ENCODE peak calls at places on chromosomes 4 and X, in five cellular contexts. P, S, Y, Z and I are unnamed samples. For H3K4me1, the result is how much of the 10 kb centered on the place peaks cover.

GRCh38 chr4:26058537-26058936 is 144.5 kb downstream of the SMIM20 start:
- DNase-seq in Y (no peak), P (no peak), Z (no peak), S (no peak), I (no peak)

GRCh38 chr4:3046623-3047022 is 27.7 kb downstream of the HTT-AS start:
- DNase-seq in Y (no peak), S (no peak), Z (no peak), P (no peak), I (no peak)

GRCh38 chr4:7752649-7753048 is 187.0 kb downstream of the AFAP1 start:
- DNase-seq in P (no peak), Y (peak), Z (peak), S (no peak), I (peak)

GRCh38 chrX:102604327-102604726 is 5.0 kb downstream of the ARMCX5 start:
- DNase-seq in Z (no peak), P (no peak), Y (no peak), S (no peak), I (no peak)

GRCh38 chr4:29047341-29048041 is 1672.7 kb upstream of the PCDH7 start:
- DNase-seq in Z (no peak), S (no peak), P (no peak), Y (no peak), I (no peak)

GRCh38 chr4:83780334-83780733 is 244.4 kb downstream of the GPAT3 start:
- DNase-seq in P (peak), S (no peak), Y (no peak), Z (no peak), I (no peak)

GRCh38 chr4:20839957-20840356 is 139.7 kb downstream of the PACRGL start:
- DNase-seq in Y (peak), S (no peak), P (peak), Z (no peak), I (peak)

GRCh38 chrX:22389544-22390243 is 117.0 kb downstream of the CBLL2 start:
- DNase-seq in Z (no peak), Y (peak), P (peak), S (no peak), I (peak)

GRCh38 chr4:53507671-53508286 is 83.5 kb downstream of the LNX1 start:
- DNase-seq in Y (peak), Z (peak), P (no peak), S (no peak), I (no peak)

GRCh38 chr4:129453524-129453923 is 357.6 kb downstream of the C4orf33 start:
- DNase-seq in Z (no peak), S (no peak), Y (no peak), P (no peak), I (no peak)

GRCh38 chr4:73731968-73732610 is 8.3 kb upstream of the CXCL8 start:
- DNase-seq in S (no peak), P (peak), Z (no peak), Y (no peak), I (no peak)

GRCh38 chrX:41441934-41442823 is 5.0 kb upstream of the NYX start:
- DNase-seq in Z (peak), S (peak), P (peak), Y (peak), I (peak)

GRCh38 chr4:73442275-73442674 is 6.3 kb downstream of the AFP start:
- DNase-seq in Z (no peak), S (no peak), P (peak), Y (no peak), I (no peak)

GRCh38 chr4:86032476-86033022 is 327.3 kb downstream of the MAPK10 start:
- DNase-seq in P (peak), S (no peak), Y (peak), Z (no peak), I (peak)

GRCh38 chr4:26330186-26330787 is 9.5 kb downstream of the RBPJ start:
- DNase-seq in Y (peak), S (peak), P (peak), Z (peak), I (no peak)

GRCh38 chr4:55216871-55217635 is 91.7 kb upstream of the KDR start:
- DNase-seq in P (peak), Y (no peak), Z (no peak), S (no peak), I (no peak)

GRCh38 chr4:40262861-40263260 is 66.0 kb downstream of the RHOH start:
- DNase-seq in S (no peak), Z (no peak), Y (no peak), P (no peak), I (no peak)

GRCh38 chrX:25597561-25597960 is 540.6 kb upstream of the MAGEB18 start:
- DNase-seq in Z (no peak), S (no peak), P (no peak), Y (no peak), I (no peak)

GRCh38 chr4:139175647-139176298 is 1.2 kb downstream of the ELF2 start:
- DNase-seq in P (no peak), Z (no peak), Y (peak), S (no peak), I (no peak)

GRCh38 chr4:139176299-139177048 is 544 bp downstream of the ELF2 start:
- DNase-seq in S (peak), Y (peak), Z (peak), P (peak), I (peak)

GRCh38 chr4:139171878-139172691 is 4.9 kb downstream of the ELF2 start:
- DNase-seq in Y (peak), S (no peak), P (peak), Z (peak), I (peak)

GRCh38 chr4:139177049-139177887 is at the start of gene ELF2:
- DNase-seq in S (peak), Y (peak), P (peak), Z (peak), I (peak)

GRCh38 chr4:139177888-139178609 is 1.0 kb upstream of the ELF2 start:
- DNase-seq in Y (peak), P (peak), Z (peak), S (peak), I (peak)
- H3K4me1 ChIP-seq in Y (under half), P (under half), Z (under half), S (under half), I (under half)

GRCh38 chr4:78720994-78721677 is 55.0 kb upstream of the BMP2K start:
- DNase-seq in P (no peak), S (no peak), Y (no peak), Z (peak), I (no peak)
- H3K27ac ChIP-seq in P (no peak), S (no peak), Y (no peak), Z (peak), I (no peak)

GRCh38 chrX:124502599-124502998 is 156.2 kb downstream of the SH2D1A start:
- DNase-seq in P (no peak), Y (no peak), Z (no peak), S (no peak), I (no peak)

GRCh38 chrX:124502144-124502543 is 155.8 kb downstream of the SH2D1A start:
- DNase-seq in Z (no peak), P (no peak), Y (no peak), S (no peak), I (no peak)

GRCh38 chrX:124507276-124507675 is 160.9 kb downstream of the SH2D1A start:
- DNase-seq in S (no peak), P (peak), Y (no peak), Z (no peak), I (no peak)

GRCh38 chrX:124504106-124504983 is 158.0 kb downstream of the SH2D1A start:
- DNase-seq in Y (no peak), Z (no peak), S (no peak), P (no peak), I (no peak)

GRCh38 chrX:124506031-124506430 is 159.7 kb downstream of the SH2D1A start:
- DNase-seq in S (no peak), Y (no peak), Z (no peak), P (no peak), I (no peak)
- H3K4me2 ChIP-seq in S (no peak), Y (no peak), Z (no peak), P (no peak), I (no peak)

GRCh38 chr4:1043162-1043561 is 31.7 kb downstream of the FGFRL1 start:
- DNase-seq in Z (no peak), P (no peak), S (no peak), Y (no peak), I (no peak)

GRCh38 chr4:1044469-1045192 is 33.2 kb downstream of the FGFRL1 start:
- DNase-seq in Z (no peak), Y (no peak), P (no peak), S (no peak), I (no peak)

GRCh38 chr4:1045595-1046201 is 34.3 kb downstream of the FGFRL1 start:
- DNase-seq in P (no peak), S (no peak), Z (no peak), Y (no peak), I (no peak)

GRCh38 chr4:1043658-1044468 is 32.4 kb downstream of the FGFRL1 start:
- DNase-seq in Y (peak), S (no peak), Z (peak), P (peak), I (peak)

DNA sequence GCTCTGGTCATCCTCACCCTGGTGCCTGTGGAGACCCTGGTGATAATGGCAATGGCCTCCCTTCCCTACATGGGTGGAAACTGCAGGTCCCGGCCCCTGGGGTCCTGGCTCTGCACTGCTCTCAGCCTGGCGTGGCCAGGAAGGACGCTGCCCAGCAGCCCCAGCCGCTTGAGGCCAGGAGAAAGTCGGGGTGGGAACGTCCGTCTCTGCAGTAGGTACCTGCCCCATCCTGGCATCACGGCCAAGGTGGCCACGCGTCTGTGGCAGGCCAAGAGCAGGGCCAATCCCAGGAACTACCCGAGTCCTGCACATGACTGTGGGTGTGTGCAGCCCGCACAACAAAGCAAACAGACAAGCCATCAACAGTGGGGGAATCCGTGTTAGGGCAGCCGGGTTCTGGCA is 33.8 kb downstream of the FGFRL1 start:
- DNase-seq in S (no peak), Y (no peak), Z (no peak), P (no peak), I (no peak)
- H3K4me1 ChIP-seq in S (under half), Y (under half), Z (under half), P (under half), I (under half)

GRCh38 chrX:65136424-65136823 is 160.2 kb upstream of the ZC4H2 start:
- DNase-seq in Y (no peak), S (no peak), P (no peak), Z (no peak), I (no peak)
- H3K27ac ChIP-seq in Y (no peak), S (no peak), P (no peak), Z (no peak), I (no peak)

GRCh38 chr4:72390409-72390808 is 178.6 kb downstream of the ADAMTS3 start:
- DNase-seq in S (no peak), Z (no peak), Y (peak), P (peak), I (no peak)

GRCh38 chr4:72387959-72388358 is 181.1 kb downstream of the ADAMTS3 start:
- DNase-seq in S (no peak), Z (no peak), P (no peak), Y (no peak), I (no peak)

GRCh38 chr4:72394264-72394663 is 174.8 kb downstream of the ADAMTS3 start:
- DNase-seq in S (no peak), Z (peak), Y (peak), P (no peak), I (no peak)

GRCh38 chr4:72391281-72391680 is 177.7 kb downstream of the ADAMTS3 start:
- DNase-seq in P (no peak), Z (no peak), S (no peak), Y (no peak), I (no peak)
- H3K4me2 ChIP-seq in P (no peak), Z (no peak), S (no peak), Y (no peak), I (no peak)

GRCh38 chr4:1291996-1292702 is 2.5 kb downstream of the MAEA start:
- DNase-seq in Y (no peak), S (no peak), P (no peak), Z (no peak), I (no peak)
- H3K4me1 ChIP-seq in Y (under half), S (under half), P (under half), Z (under half), I (under half)

GRCh38 chr4:6137027-6137746 is 63.2 kb downstream of the JAKMIP1 start:
- DNase-seq in S (no peak), Z (no peak), Y (no peak), P (no peak), I (no peak)
- H3K27ac ChIP-seq in S (no peak), Z (no peak), Y (no peak), P (no peak), I (no peak)

GRCh38 chr4:124943145-124943889 is 230.8 kb upstream of the ANKRD50 start:
- DNase-seq in Z (no peak), Y (no peak), S (no peak), P (peak), I (no peak)
- H3K4me2 ChIP-seq in Z (no peak), Y (no peak), S (no peak), P (peak), I (no peak)